ENCODE peak calls at places on chromosomes 5 and 9, in seven cellular contexts. K, V, F, G, O, Q and C are unnamed samples. For H3K4me1, the result is how much of the 10 kb centered on the place peaks cover.

GRCh38 chr5:171986772-171987171 is 19.7 kb downstream of the FBXW11 start:
- DNase-seq in V (no peak), K (no peak), Q (no peak), G (no peak), O (no peak), F (peak), C (no peak)

GRCh38 chr5:141835928-141836667 is 42.1 kb downstream of the PCDH1 start:
- DNase-seq in K (no peak), V (peak), F (no peak), O (peak), G (no peak), Q (no peak), C (no peak)

GRCh38 chr5:179700401-179700918 is 1.7 kb downstream of the CANX start:
- DNase-seq in K (no peak), Q (no peak), G (no peak), V (no peak), O (no peak), F (peak), C (no peak)

GRCh38 chr9:29349050-29349449 is 1775.8 kb upstream of the C9orf72 start:
- DNase-seq in G (no peak), F (no peak), K (no peak), Q (no peak), O (no peak), V (no peak), C (no peak)

GRCh38 chr9:36939655-36940578 is 94.2 kb downstream of the PAX5 start:
- DNase-seq in F (no peak), Q (no peak), O (no peak), G (no peak), K (no peak), V (no peak), C (no peak)

GRCh38 chr5:65150599-65150998 is 331.1 kb downstream of the ADAMTS6 start:
- DNase-seq in F (no peak), G (no peak), V (no peak), O (no peak), Q (peak), K (no peak), C (no peak)

GRCh38 chr9:85510830-85511504 is 230.8 kb downstream of the AGTPBP1 start:
- DNase-seq in F (no peak), V (peak), Q (peak), O (peak), G (no peak), K (no peak), C (no peak)

GRCh38 chr5:58088941-58089340 is 370.9 kb downstream of the PLK2 start:
- DNase-seq in O (no peak), G (no peak), F (no peak), V (no peak), Q (no peak), K (no peak), C (no peak)

GRCh38 chr9:92295240-92295790 is 1.8 kb upstream of the IARS1 start:
- DNase-seq in G (no peak), V (no peak), K (no peak), Q (no peak), O (no peak), F (peak), C (no peak)

GRCh38 chr9:134349941-134350340 is 23.7 kb downstream of the RXRA start:
- DNase-seq in G (no peak), F (no peak), Q (peak), K (no peak), O (no peak), V (peak), C (no peak)

GRCh38 chr5:6899215-6899614 is 186.0 kb downstream of the TENT4A start:
- DNase-seq in G (no peak), Q (no peak), F (no peak), O (no peak), K (no peak), V (no peak), C (no peak)

GRCh38 chr5:82046268-82046621 is 74.4 kb downstream of the ATG10 start:
- DNase-seq in V (no peak), G (no peak), Q (no peak), F (no peak), O (no peak), K (no peak), C (no peak)

GRCh38 chr9:115385383-115386122 is 267.6 kb upstream of the TNC start:
- DNase-seq in V (peak), F (no peak), G (no peak), Q (no peak), K (no peak), O (no peak), C (no peak)

GRCh38 chr9:138098908-138099791 is 221.6 kb downstream of the CACNA1B start:
- DNase-seq in K (no peak), F (no peak), G (no peak), Q (peak), O (no peak), V (no peak), C (peak)

GRCh38 chr9:93378276-93378675 is 73.2 kb upstream of the FAM120A start:
- DNase-seq in K (no peak), O (no peak), F (no peak), V (no peak), G (no peak), Q (no peak), C (no peak)

GRCh38 chr5:39584921-39585320 is 160.1 kb upstream of the DAB2 start:
- DNase-seq in O (no peak), Q (no peak), F (no peak), K (no peak), V (no peak), G (no peak), C (no peak)

GRCh38 chr5:144336619-144337018 is 165.9 kb downstream of the KCTD16 start:
- DNase-seq in G (no peak), K (no peak), Q (no peak), O (no peak), F (no peak), V (no peak), C (no peak)

GRCh38 chr5:135559342-135559741 is 19.4 kb downstream of the CXCL14 start:
- DNase-seq in O (no peak), G (no peak), F (peak), V (peak), K (no peak), Q (no peak), C (no peak)

GRCh38 chr9:14314424-14314928 is 535 bp upstream of the NFIB start:
- DNase-seq in F (peak), G (peak), K (no peak), Q (peak), O (peak), V (peak), C (peak)

GRCh38 chr5:179160584-179160983 is 100.4 kb downstream of the ZNF354C start:
- DNase-seq in Q (no peak), O (no peak), G (no peak), K (no peak), V (no peak), F (no peak), C (no peak)

GRCh38 chr9:130570200-130570599 is 9.2 kb upstream of the FUBP3 start:
- DNase-seq in G (no peak), V (no peak), Q (no peak), F (no peak), K (no peak), O (no peak), C (no peak)

GRCh38 chr5:148347706-148348105 is 12.3 kb downstream of the SPINK9 start:
- DNase-seq in Q (no peak), F (no peak), V (no peak), K (no peak), G (no peak), O (no peak), C (no peak)

GRCh38 chr5:163453705-163454104 is 6.2 kb downstream of the NUDCD2 start:
- DNase-seq in K (no peak), O (no peak), F (no peak), V (no peak), Q (no peak), G (no peak), C (no peak)

GRCh38 chr5:157778121-157778805 is 34.8 kb downstream of the LSM11 start:
- DNase-seq in Q (peak), G (no peak), F (peak), K (no peak), O (no peak), V (peak), C (peak)

GRCh38 chr5:111254613-111255012 is 30.4 kb downstream of the CAMK4 start:
- DNase-seq in F (no peak), O (no peak), G (no peak), Q (no peak), V (peak), K (peak), C (no peak)

GRCh38 chr5:169384661-169385060 is 83.7 kb upstream of the SLIT3 start:
- DNase-seq in K (no peak), G (no peak), V (no peak), F (no peak), O (no peak), Q (peak), C (no peak)

GRCh38 chr5:95730730-95731570 is at the start of gene RHOBTB3:
- DNase-seq in F (peak), O (peak), G (peak), V (peak), Q (peak), K (no peak), C (peak)

GRCh38 chr5:95727764-95728191 is 3.4 kb upstream of the RHOBTB3 start:
- DNase-seq in O (no peak), K (no peak), F (peak), Q (peak), V (peak), G (no peak), C (no peak)

GRCh38 chr5:95730011-95730700 is 980 bp upstream of the RHOBTB3 start:
- DNase-seq in Q (no peak), O (no peak), G (no peak), K (no peak), V (no peak), F (no peak), C (no peak)

GRCh38 chr5:95728494-95729114 is 2.5 kb upstream of the RHOBTB3 start:
- DNase-seq in F (peak), V (no peak), G (no peak), K (no peak), O (no peak), Q (no peak), C (no peak)

GRCh38 chr5:95729115-95730010 is 1.8 kb upstream of the RHOBTB3 start:
- DNase-seq in G (no peak), Q (no peak), V (no peak), K (no peak), F (peak), O (no peak), C (no peak)
- H3K4me1 ChIP-seq in G (under half), Q (under half), V (under half), K (under half), F (under half), O (half or more), C (under half)

DNA sequence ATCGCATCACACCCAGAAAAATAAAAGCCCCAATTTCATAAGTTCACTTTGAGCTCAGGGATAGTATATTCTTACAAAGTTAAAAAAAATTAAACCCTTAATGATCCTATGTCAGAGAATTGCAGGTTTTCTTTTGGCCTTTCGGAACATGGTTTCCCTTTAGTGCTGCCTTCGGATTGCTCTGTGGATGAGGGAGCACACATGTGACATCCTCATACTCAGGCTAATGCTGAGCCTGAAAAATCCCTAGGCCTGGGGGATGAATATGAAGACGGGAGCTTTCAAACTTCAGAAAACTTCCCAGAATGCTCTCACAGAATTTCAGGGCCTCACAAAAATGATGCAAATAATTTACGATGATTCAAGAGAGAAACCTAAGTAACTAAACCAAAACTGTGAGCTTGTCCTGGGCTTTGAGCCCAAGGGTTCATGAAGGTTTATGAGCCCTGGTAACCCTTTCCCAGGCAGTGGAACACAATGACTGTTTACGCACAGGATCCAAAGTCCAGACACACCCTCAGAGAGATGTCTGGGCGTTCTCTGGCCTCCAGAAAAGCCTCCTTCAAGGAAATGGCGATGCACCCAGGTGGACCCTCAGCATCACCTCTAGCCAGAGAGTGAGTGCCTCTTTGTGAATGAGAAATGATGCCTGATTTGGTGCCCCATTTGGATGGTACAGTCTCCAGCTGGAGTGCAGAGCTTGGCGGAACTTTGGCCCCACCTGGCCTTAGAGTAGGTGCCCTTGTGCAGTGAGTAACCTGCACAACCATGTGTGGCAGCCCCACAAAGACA is 145.4 kb downstream of the ENTREP1 start:
- DNase-seq in V (no peak), Q (no peak), G (no peak), K (no peak), O (no peak), F (no peak), C (peak)
- H3K4me1 ChIP-seq in V (under half), Q (under half), G (under half), K (under half), O (under half), F (under half), C (under half)

DNA sequence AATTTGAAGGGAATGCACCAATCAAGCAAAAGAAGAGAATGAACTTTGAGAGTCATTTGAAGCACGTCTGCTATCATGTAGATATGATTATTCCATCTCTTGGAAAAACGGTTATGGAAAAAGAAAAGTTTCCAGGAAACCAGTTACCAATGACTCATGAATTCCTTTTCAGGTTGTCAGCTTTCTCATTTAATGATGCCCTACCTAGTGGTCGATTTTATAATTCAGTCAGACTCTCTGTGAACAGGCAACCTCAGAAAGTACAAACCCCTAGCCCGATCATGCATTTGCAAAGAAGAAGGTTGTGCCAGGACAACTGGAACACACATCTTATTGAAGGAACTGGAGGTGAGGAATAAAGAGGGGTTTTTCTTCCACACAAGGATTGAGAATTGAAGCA is 355.1 kb upstream of the GRIA1 start:
- DNase-seq in K (no peak), F (no peak), G (no peak), O (no peak), Q (no peak), V (no peak), C (no peak)
- H3K4me1 ChIP-seq in K (under half), F (under half), G (under half), O (under half), Q (under half), V (under half), C (under half)

GRCh38 chr9:126661521-126662251 is 48.0 kb downstream of the LMX1B start:
- DNase-seq in F (no peak), V (no peak), K (no peak), Q (no peak), G (no peak), O (no peak), C (no peak)
- H3K4me1 ChIP-seq in F (under half), V (under half), K (under half), Q (under half), G (under half), O (under half), C (under half)